ENCODE peak calls at places on chromosomes 7 and 10, in nine cellular contexts. J is astrocyte; X is fibroblast of lung; L is suprapubic skin; Z is endodermal cell; I is right lobe of liver; S is CD8-positive, alpha-beta memory T cell; Y is neuronal stem cell; N is brain microvascular endothelial cell. F is an unnamed sample. For H3K36me3, the result is how much of the 10 kb centered on the place peaks cover.

GRCh38 chr10:129707406-129708388 is 240.7 kb downstream of the MGMT start:
- DNase-seq in X (peak), L (no peak), Y (no peak), I (no peak), N (peak), J (peak), S (no peak), Z (peak), F (no peak)

GRCh38 chr10:104824378-104825006 is 183.4 kb downstream of the SORCS3 start:
- DNase-seq in N (peak), I (peak), S (no peak), J (peak), X (peak), L (no peak), Z (peak), Y (peak), F (no peak)

GRCh38 chr7:127961787-127962463 is 69.3 kb downstream of the LRRC4 start:
- DNase-seq in Z (no peak), N (no peak), I (no peak), Y (no peak), X (no peak), L (no peak), J (no peak), S (no peak), F (no peak)

GRCh38 chr10:76433161-76434005 is 1002.0 kb downstream of the LRMDA start:
- DNase-seq in S (no peak), X (no peak), Z (peak), I (no peak), L (no peak), N (no peak), J (no peak), Y (no peak), F (no peak)

GRCh38 chr10:84523509-84523908 is 195.1 kb downstream of the CCSER2 start:
- DNase-seq in S (no peak), L (no peak), X (peak), Z (no peak), J (no peak), Y (no peak), I (no peak), N (no peak), F (no peak)

GRCh38 chr7:29977926-29978652 is 11.5 kb downstream of the SCRN1 start:
- DNase-seq in N (no peak), X (no peak), J (no peak), Z (peak), I (no peak), Y (peak), S (no peak), L (no peak), F (no peak)

GRCh38 chr7:51138121-51139085 is 178.2 kb downstream of the COBL start:
- DNase-seq in N (no peak), Y (no peak), Z (peak), L (no peak), S (no peak), I (no peak), J (no peak), X (peak), F (no peak)

GRCh38 chr7:155466814-155467675 is 9.1 kb downstream of the EN2 start:
- DNase-seq in Y (peak), J (no peak), S (no peak), N (no peak), Z (peak), I (no peak), X (no peak), L (no peak), F (no peak)

GRCh38 chr10:124515244-124515970 is 53.8 kb downstream of the LHPP start:
- DNase-seq in S (no peak), Z (no peak), X (no peak), J (no peak), N (no peak), Y (no peak), L (peak), I (no peak), F (no peak)

GRCh38 chr7:102258749-102259107 is 27.9 kb upstream of the SH2B2 start:
- DNase-seq in L (no peak), N (no peak), J (peak), S (no peak), Z (no peak), X (peak), I (no peak), Y (no peak), F (no peak)

GRCh38 chr7:13841284-13841683 is 148.2 kb downstream of the ETV1 start:
- DNase-seq in S (no peak), N (no peak), Y (no peak), Z (no peak), L (no peak), I (no peak), X (no peak), J (no peak), F (no peak)

GRCh38 chr7:102834999-102835398 is 77.8 kb upstream of the LRRC17 start:
- DNase-seq in Z (no peak), L (no peak), I (no peak), N (peak), S (no peak), J (peak), Y (no peak), X (peak), F (no peak)

GRCh38 chr10:77405771-77406241 is 231.8 kb downstream of the KCNMA1 start:
- DNase-seq in L (peak), N (peak), Y (peak), Z (peak), J (peak), S (no peak), X (peak), I (no peak), F (no peak)

GRCh38 chr10:74156919-74157289 is 5.9 kb downstream of the ADK start:
- DNase-seq in L (no peak), N (peak), Z (no peak), S (no peak), Y (no peak), J (peak), I (no peak), X (peak), F (no peak)

GRCh38 chr7:51310131-51310583 is 6.5 kb downstream of the COBL start:
- DNase-seq in X (no peak), L (no peak), S (no peak), I (no peak), N (no peak), Z (peak), Y (no peak), J (no peak), F (no peak)

GRCh38 chr7:47962262-47962661 is 14.0 kb upstream of the PKD1L1 start:
- DNase-seq in I (no peak), X (no peak), N (no peak), Z (no peak), J (no peak), S (no peak), Y (no peak), L (no peak), F (no peak)

GRCh38 chr10:113381906-113382562 is 170.8 kb upstream of the HABP2 start:
- DNase-seq in Z (no peak), L (no peak), J (peak), X (peak), I (no peak), S (peak), N (peak), Y (no peak), F (no peak)

GRCh38 chr7:16260236-16260728 is 161.1 kb downstream of the CRPPA start:
- DNase-seq in I (no peak), Y (no peak), L (no peak), X (peak), S (no peak), J (no peak), Z (no peak), N (no peak), F (peak)

GRCh38 chr10:131946321-131946751 is 35.4 kb downstream of the BNIP3 start:
- DNase-seq in I (no peak), Z (peak), X (peak), L (no peak), S (no peak), Y (no peak), N (peak), J (peak), F (no peak)

GRCh38 chr10:131204406-131205152 is 106.9 kb downstream of the TCERG1L start:
- DNase-seq in Z (peak), X (no peak), S (no peak), L (no peak), J (no peak), N (no peak), I (no peak), Y (no peak), F (no peak)

GRCh38 chr10:123455861-123456260 is 210.3 kb upstream of the GPR26 start:
- DNase-seq in Y (no peak), I (no peak), S (no peak), N (no peak), Z (no peak), J (no peak), L (no peak), X (no peak), F (no peak)

GRCh38 chr10:11682267-11682683 is 59.9 kb upstream of the ECHDC3 start:
- DNase-seq in I (no peak), N (no peak), Z (no peak), Y (no peak), L (no peak), J (no peak), X (no peak), S (no peak), F (no peak)

GRCh38 chr10:70588255-70588654 is 14.3 kb downstream of the PRF1 start:
- DNase-seq in J (no peak), X (no peak), I (no peak), S (no peak), N (no peak), L (no peak), Y (no peak), Z (peak), F (no peak)

GRCh38 chr10:121841862-121842261 is 86.0 kb downstream of the ATE1 start:
- DNase-seq in X (no peak), Y (no peak), N (no peak), Z (no peak), S (no peak), J (no peak), L (no peak), I (no peak), F (no peak)

GRCh38 chr7:134645935-134646334 is 718 bp upstream of the BPGM start:
- DNase-seq in J (peak), Z (no peak), L (no peak), I (no peak), N (peak), Y (no peak), S (peak), X (peak), F (no peak)

GRCh38 chr10:84156768-84157167 is 16.8 kb upstream of the GPR15LG start:
- DNase-seq in X (no peak), S (peak), N (no peak), L (no peak), Y (no peak), J (no peak), Z (no peak), I (no peak), F (no peak)

GRCh38 chr7:70093496-70093895 is 495.2 kb downstream of the AUTS2 start:
- DNase-seq in J (peak), I (no peak), Y (no peak), S (no peak), Z (no peak), L (no peak), X (peak), N (no peak), F (no peak)

GRCh38 chr10:130023454-130024230 is 59.6 kb upstream of the EBF3 start:
- DNase-seq in N (no peak), Y (no peak), X (no peak), Z (peak), I (no peak), L (no peak), S (no peak), J (no peak), F (no peak)

GRCh38 chr7:423312-424260 is 96.1 kb downstream of the PDGFA start:
- DNase-seq in Y (no peak), L (no peak), J (no peak), S (no peak), X (no peak), I (peak), N (no peak), Z (no peak), F (no peak)

GRCh38 chr7:4689668-4690067 is 7.6 kb downstream of the FOXK1 start:
- DNase-seq in Z (no peak), N (no peak), I (no peak), X (no peak), Y (no peak), L (no peak), S (no peak), J (no peak), F (no peak)

GRCh38 chr10:110641256-110641655 is 2.9 kb upstream of the RBM20 start:
- DNase-seq in X (peak), N (peak), S (peak), I (no peak), L (no peak), Y (no peak), J (peak), Z (peak), F (peak)

GRCh38 chr7:54788664-54789063 is 29.7 kb upstream of the SEC61G start:
- DNase-seq in Y (peak), L (no peak), X (peak), I (no peak), S (no peak), J (peak), Z (peak), N (peak), F (peak)

GRCh38 chr7:44046321-44047061 is 2.0 kb downstream of the DBNL start:
- DNase-seq in Y (no peak), J (no peak), S (peak), L (no peak), Z (peak), I (peak), X (no peak), N (no peak), F (no peak)

GRCh38 chr10:19194866-19195265 is 146.3 kb downstream of the MALRD1 start:
- DNase-seq in J (no peak), X (no peak), N (peak), Z (no peak), L (no peak), S (no peak), Y (no peak), I (no peak), F (no peak)

GRCh38 chr7:25843467-25843866 is 308.5 kb upstream of the NFE2L3 start:
- DNase-seq in I (no peak), Z (no peak), L (no peak), J (no peak), X (no peak), N (no peak), S (no peak), Y (no peak), F (no peak)
- H3K27ac ChIP-seq in I (no peak), Z (no peak), L (no peak), J (peak), X (no peak), N (peak), S (no peak), Y (no peak), F (no peak)

GRCh38 chr7:99499356-99499712 is 747 bp downstream of the ZNF394 start:
- DNase-seq in I (no peak), J (peak), Y (no peak), L (no peak), X (no peak), S (peak), Z (no peak), N (no peak), F (peak)

GRCh38 chr7:99500637-99501009 is 542 bp upstream of the ZNF394 start:
- DNase-seq in Y (no peak), S (no peak), L (no peak), X (no peak), Z (no peak), N (no peak), J (no peak), I (peak), F (no peak)

GRCh38 chr7:99497771-99498545 is 2.1 kb downstream of the ZNF394 start:
- DNase-seq in N (no peak), Z (no peak), S (no peak), I (no peak), Y (no peak), X (no peak), L (peak), J (no peak), F (no peak)

GRCh38 chr7:99498546-99498944 is 1.5 kb downstream of the ZNF394 start:
- DNase-seq in Z (no peak), I (peak), S (no peak), J (no peak), N (no peak), X (no peak), Y (no peak), L (peak), F (no peak)

GRCh38 chr7:99499713-99500636 is at the start of gene ZNF394:
- DNase-seq in J (peak), X (peak), N (peak), I (peak), L (peak), Y (peak), Z (peak), S (peak), F (peak)
- H3K36me3 ChIP-seq in J (under half), X (under half), N (under half), I (under half), L (under half), Y (under half), Z (under half), S (under half), F (under half)

DNA sequence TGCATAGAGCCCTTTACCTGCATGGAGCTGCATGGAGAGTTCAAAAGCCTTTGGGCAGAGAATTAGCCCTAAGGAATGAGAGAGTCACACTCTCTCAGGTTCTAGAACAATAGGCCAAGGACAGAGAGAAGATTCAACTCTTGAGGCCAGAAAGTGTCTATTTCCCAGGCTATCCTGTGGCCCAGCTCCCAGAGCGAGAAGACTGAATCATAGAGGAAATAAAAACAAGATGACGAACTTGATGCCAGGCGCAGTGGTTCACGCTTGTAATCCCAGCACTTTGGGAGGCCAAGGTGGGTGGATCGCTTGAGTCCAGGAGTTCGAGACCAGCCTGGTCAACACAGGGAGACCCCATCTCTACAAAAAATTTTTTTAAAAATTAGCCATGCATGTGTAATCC is 18.3 kb upstream of the PODXL start:
- DNase-seq in I (no peak), Y (no peak), S (no peak), Z (peak), X (peak), N (peak), J (peak), L (no peak), F (no peak)
- H3K27ac ChIP-seq in I (no peak), Y (no peak), S (no peak), Z (no peak), X (no peak), N (no peak), J (no peak), L (no peak), F (no peak)

DNA sequence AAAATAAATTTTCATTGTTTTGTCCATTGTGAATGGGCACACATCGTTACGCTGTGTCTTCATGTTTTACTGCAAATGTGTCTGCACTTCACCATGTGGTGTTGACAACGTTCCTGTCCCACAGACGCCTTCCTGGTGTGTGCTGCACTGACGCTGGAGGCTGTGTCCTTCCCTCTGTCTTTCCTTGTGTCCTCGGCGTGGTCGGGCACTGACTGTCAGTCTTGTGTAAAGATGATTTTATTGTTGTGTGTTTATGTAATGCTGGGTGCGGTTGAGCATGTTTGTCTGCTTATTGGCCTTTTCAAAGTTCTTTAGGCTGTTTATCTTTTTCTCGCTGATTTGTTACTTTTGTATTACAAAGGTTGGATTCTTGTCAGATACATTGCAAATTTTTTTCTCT is 18.1 kb downstream of the IDI2 start:
- DNase-seq in Y (no peak), S (no peak), J (no peak), N (no peak), Z (no peak), L (no peak), X (no peak), I (no peak), F (no peak)
- H3K36me3 ChIP-seq in Y (half or more), S (half or more), J (half or more), N (half or more), Z (half or more), L (half or more), X (under half), I (half or more), F (half or more)

GRCh38 chr10:127971973-127972615 is 65.2 kb downstream of the PTPRE start:
- DNase-seq in I (no peak), X (no peak), Y (no peak), Z (no peak), L (no peak), N (no peak), S (no peak), J (no peak), F (no peak)
- H3K27ac ChIP-seq in I (no peak), X (no peak), Y (no peak), Z (no peak), L (no peak), N (no peak), S (no peak), J (no peak), F (no peak)

GRCh38 chr7:42095791-42096190 is 141.2 kb downstream of the GLI3 start:
- DNase-seq in L (no peak), N (no peak), Y (no peak), X (no peak), Z (no peak), I (no peak), S (no peak), J (no peak), F (no peak)
- H3K36me3 ChIP-seq in L (under half), N (under half), Y (under half), X (under half), Z (under half), I (under half), S (under half), J (under half), F (under half)

DNA sequence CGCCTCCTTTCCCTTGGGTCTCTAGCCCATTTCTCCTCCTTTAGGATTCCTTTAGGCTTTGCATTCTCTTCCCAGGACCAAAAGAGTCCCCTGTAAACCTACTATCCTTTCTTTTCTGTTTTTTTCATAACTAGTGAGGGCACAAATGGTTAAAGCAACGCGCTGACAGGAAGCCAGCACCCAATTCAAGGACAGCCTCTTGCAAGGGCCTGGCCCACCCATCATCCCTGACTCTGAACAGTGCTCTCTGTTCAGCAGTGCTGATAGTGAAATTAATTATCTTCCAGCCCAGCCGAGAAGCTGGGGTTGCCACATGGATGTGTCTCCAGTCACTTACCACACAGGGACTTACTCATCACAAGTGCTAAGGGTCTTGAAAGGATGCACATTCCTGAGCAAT is 38.3 kb upstream of the RNF32 start:
- DNase-seq in Z (no peak), Y (no peak), L (no peak), N (no peak), S (no peak), I (no peak), X (no peak), J (no peak), F (no peak)
- H3K27ac ChIP-seq in Z (no peak), Y (no peak), L (no peak), N (no peak), S (no peak), I (no peak), X (no peak), J (no peak), F (no peak)

DNA sequence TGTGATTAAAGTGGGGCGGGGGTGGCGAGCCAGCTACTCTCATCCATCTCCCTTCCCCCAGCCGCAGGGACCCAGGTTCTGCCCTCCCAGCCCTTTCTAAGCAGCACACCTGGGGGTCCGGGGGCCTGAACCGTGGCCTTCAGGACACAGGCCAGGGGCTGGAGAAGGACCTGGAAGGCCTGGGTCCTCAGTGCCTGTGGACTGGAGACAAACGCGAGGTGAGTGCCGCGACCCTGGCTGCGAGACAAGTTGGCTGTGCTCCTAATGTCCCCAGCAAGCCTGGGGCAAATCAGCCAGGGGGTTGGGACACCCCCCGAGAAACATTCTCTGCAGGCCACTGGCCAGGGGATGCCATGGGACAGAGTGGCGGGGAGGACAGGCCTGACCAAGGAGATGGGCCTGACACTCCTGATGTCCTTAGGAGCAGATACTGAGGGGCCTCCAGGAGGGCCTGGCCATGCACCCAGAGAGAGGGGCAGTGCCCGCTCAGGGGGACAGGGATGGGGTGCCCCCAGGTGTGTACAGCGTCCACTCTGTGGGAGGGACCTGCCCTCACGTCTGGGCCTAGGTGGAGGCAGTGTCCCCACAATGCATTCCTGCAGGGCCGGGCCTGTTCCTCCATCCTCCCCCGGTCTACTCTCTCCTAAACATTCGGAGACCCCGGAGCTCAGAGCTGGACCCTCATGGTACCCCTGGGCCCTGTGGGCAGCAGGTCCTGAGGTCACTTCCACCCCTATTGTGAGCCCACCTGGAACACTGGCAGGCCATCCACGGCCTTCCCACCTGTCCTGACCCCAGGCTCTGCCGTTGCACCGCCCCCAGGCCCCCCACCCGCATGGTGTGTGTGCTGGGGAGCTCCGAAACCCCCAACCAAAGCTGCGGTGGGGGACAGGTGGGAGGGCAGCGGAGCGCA is 13.1 kb downstream of the BRAT1 start:
- DNase-seq in N (no peak), S (no peak), L (peak), X (no peak), Z (no peak), J (no peak), Y (no peak), I (no peak), F (peak)
- H3K36me3 ChIP-seq in N (under half), S (under half), L (half or more), X (under half), Z (under half), J (under half), Y (half or more), I (under half), F (under half)

F was measured in CD4-positive, CD25-positive, alpha-beta regulatory T cell.